ENCODE peak calls at places on chromosomes 13 and 19, in four cellular contexts. O is H1, X is pancreas, P is transverse colon. U is an unnamed sample. For H3K36me3, the result is how much of the 10 kb centered on the place peaks cover.

GRCh38 chr19:33621811-33622504 is at the start of gene CHST8:
- DNase-seq in X (no peak), O (no peak), P (peak), U (peak)

GRCh38 chr13:48542581-48543341 is 9.9 kb upstream of the RCBTB2 start:
- DNase-seq in P (peak), O (no peak), X (peak), U (peak)

GRCh38 chr19:13044160-13044853 is 49.0 kb downstream of the NFIX start:
- DNase-seq in P (no peak), O (no peak), X (no peak), U (no peak)

GRCh38 chr13:41563501-41564001 is 106.2 kb downstream of the RGCC start:
- DNase-seq in O (no peak), X (no peak), P (no peak), U (no peak)

GRCh38 chr13:32019612-32020233 is 11.9 kb upstream of the FRY start:
- DNase-seq in P (peak), O (no peak), X (no peak), U (peak)

GRCh38 chr19:5990289-5990797 is 12.4 kb upstream of the RANBP3 start:
- DNase-seq in X (no peak), O (no peak), P (no peak), U (no peak)

GRCh38 chr13:59487883-59488282 is 675.8 kb downstream of the DIAPH3 start:
- DNase-seq in P (no peak), O (no peak), X (no peak), U (no peak)

GRCh38 chr19:56441206-56441792 is 35.8 kb downstream of the ZNF667 start:
- DNase-seq in X (no peak), P (no peak), O (no peak), U (no peak)

GRCh38 chr13:35988648-35989081 is 142.5 kb downstream of the DCLK1 start:
- DNase-seq in O (no peak), P (no peak), X (no peak), U (no peak)

GRCh38 chr19:48638831-48639381 is 1.7 kb upstream of the DBP start:
- DNase-seq in X (peak), P (peak), O (no peak), U (peak)

GRCh38 chr19:41321600-41322270 is 11.8 kb downstream of the CCDC97 start:
- DNase-seq in X (no peak), P (peak), O (peak), U (peak)

GRCh38 chr13:66618702-66619101 is 611.4 kb downstream of the PCDH9 start:
- DNase-seq in P (no peak), X (no peak), O (no peak), U (no peak)

GRCh38 chr13:49112782-49113525 is 107.2 kb upstream of the MLNR start:
- DNase-seq in X (no peak), O (peak), P (no peak), U (no peak)

GRCh38 chr13:50453238-50453637 is 390.3 kb downstream of the DLEU7 start:
- DNase-seq in O (no peak), X (no peak), P (no peak), U (no peak)

GRCh38 chr19:42081584-42082258 is 5.8 kb downstream of the ZNF574 start:
- DNase-seq in X (no peak), P (no peak), O (no peak), U (no peak)

DNA sequence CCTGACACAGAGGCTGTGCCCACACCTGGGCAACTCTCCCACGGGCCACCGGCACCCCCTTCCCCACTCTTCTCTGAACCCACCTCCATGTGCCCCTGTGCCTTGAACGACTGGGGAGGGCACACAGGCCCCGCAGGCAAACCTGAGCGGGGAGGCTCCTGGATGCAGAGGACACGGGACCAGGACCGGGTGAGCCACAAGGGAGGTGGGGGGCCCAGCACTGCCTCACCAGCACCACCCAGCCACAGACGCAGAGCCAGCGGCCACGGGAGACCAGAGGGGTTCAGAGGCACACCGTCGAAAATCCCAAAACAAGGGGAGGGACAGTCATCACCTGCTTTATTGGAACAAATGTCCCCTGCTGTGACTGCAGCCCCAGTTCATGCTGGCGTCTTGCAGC is 49.4 kb downstream of the STK24 start:
- DNase-seq in X (no peak), P (no peak), O (no peak), U (no peak)
- H3K36me3 ChIP-seq in X (under half), P (under half), O (under half), U (under half)

DNA sequence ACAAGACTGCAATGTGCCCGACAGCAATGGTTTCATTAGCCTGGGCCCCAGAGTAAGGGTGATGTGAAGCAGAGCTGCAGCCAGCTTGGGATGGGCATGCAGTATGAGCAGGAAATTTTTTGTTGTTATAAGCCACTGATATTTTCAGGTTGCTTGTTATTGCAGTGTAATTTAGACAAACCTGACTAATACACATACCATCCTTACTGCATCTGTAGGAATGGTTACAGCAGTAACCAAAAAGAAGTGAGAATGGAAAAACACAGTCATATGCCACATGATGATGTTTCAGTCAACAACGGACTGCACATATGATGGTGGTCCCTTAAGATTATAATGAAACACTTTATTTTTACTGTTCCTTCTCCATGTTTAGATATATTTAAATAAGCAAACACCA is 8.6 kb upstream of the POMP start:
- DNase-seq in O (no peak), P (no peak), X (no peak), U (no peak)
- H3K36me3 ChIP-seq in O (under half), P (under half), X (under half), U (under half)

DNA sequence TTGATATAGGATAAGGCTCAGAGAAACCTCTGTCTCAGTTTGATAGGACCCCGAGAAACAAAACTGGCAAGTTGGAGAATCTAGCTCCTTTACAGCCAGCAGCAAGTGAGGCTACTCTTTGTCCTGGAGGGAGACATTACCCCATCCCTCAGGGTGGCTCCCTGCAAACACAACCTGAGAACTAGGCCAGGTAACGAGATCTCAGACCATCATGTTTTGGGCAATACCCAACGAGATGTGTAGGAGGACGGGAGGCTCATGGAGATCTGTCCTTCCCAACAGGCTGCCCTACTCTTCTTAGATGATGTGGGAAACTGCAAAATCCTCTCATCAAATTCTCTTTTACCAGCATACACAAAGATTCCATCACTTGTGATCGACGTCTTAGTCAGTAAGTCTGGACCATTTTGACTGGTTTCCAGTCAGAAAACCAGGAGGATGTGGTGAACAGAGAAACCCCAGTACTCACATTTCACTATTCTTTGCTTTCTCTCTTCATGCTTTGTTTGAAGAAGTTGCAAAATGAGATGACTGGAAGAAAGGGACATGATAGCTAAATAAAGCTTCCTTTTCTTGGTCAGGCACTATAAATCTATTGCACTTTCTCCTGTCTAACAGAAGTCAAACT is 6.0 kb upstream of the CTU1 start:
- DNase-seq in X (no peak), O (no peak), P (no peak), U (no peak)
- H3K36me3 ChIP-seq in X (under half), O (under half), P (under half), U (under half)

GRCh38 chr13:46633416-46633815 is 80.4 kb downstream of the LRCH1 start:
- DNase-seq in P (no peak), X (no peak), O (no peak), U (no peak)

GRCh38 chr13:46632171-46632570 is 79.2 kb downstream of the LRCH1 start:
- DNase-seq in P (no peak), X (no peak), O (no peak), U (no peak)

GRCh38 chr13:46629811-46630413 is 76.9 kb downstream of the LRCH1 start:
- DNase-seq in P (no peak), O (no peak), X (no peak), U (no peak)

GRCh38 chr13:46630419-46631183 is 77.6 kb downstream of the LRCH1 start:
- DNase-seq in X (no peak), P (no peak), O (no peak), U (no peak)

DNA sequence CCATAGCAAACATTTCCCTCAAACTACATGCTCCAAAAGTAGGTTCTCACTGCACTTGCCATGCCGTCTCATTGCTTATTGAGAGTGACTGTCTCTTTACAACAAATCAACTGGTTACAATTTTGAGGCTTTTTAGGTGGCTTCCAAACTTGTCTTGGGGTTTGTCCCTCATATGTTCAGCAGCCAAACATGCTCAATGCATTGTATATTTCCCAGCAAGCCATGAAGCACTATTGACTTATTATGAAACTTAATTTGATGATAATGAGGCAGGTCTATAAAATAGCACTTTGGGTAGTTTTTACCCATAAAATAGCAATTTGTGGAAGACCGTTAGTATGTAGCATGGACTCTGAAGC is 78.2 kb downstream of the LRCH1 start:
- DNase-seq in O (no peak), X (no peak), P (no peak), U (no peak)
- H3K36me3 ChIP-seq in O (under half), X (under half), P (under half), U (under half)

GRCh38 chr19:17832443-17833208 is 11.3 kb upstream of the INSL3 start:
- DNase-seq in P (no peak), X (no peak), O (no peak), U (no peak)

GRCh38 chr19:17831419-17831888 is 10.1 kb upstream of the INSL3 start:
- DNase-seq in P (no peak), O (no peak), X (no peak), U (no peak)

GRCh38 chr19:17829855-17830566 is 8.7 kb upstream of the INSL3 start:
- DNase-seq in O (peak), P (peak), X (no peak), U (no peak)

GRCh38 chr19:17834350-17835181 is 13.2 kb downstream of the JAK3 start:
- DNase-seq in P (no peak), X (no peak), O (no peak), U (no peak)

GRCh38 chr19:17830567-17831418 is 9.5 kb upstream of the INSL3 start:
- DNase-seq in P (peak), X (peak), O (peak), U (peak)
- H3K36me3 ChIP-seq in P (under half), X (under half), O (under half), U (under half)

DNA sequence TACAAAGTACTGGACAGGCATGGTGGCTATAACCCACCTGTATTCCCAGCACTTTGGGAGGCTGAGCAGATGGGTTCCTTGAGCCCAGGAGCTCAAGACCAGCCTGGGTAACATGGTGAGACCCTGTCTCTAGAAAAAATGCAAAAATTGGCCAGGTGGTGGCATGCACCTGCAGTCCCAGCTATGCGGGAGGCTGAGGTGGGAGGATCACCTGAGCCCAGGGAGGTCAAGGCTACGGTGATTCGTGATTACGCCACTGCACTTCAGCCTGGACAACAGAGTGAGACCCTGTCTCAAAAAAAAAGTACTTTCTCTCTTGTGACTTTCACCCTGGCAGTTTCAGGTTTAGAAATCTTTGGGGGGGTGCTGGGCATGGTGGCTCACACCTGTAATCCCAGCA is 11.2 kb upstream of the RAB8A start:
- DNase-seq in P (no peak), O (no peak), X (no peak), U (no peak)
- H3K36me3 ChIP-seq in P (half or more), O (under half), X (under half), U (under half)

DNA sequence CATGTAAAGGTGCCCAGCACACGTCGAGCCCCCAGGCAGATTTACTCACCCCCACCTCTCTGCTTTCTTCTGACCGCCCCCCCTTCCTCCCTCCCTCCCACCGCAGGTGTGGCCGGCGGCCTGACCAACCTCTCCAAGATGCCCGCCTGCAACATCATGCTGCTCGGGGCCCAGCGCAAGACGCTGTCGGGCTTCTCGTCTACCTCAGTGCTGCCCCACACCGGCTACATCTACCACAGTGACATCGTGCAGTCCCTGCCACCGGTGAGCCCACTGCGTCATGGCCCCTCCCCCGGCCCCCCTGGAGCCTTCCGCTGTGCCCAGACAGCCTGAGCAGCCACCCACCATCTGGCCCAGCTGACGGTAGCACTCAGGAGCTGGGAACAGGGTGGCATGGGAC is 8.8 kb downstream of the PRPF31 start:
- DNase-seq in X (peak), O (no peak), P (no peak), U (no peak)
- H3K36me3 ChIP-seq in X (under half), O (under half), P (under half), U (under half)

GRCh38 chr19:34960940-34961679 is 2.9 kb downstream of the ZNF792 start:
- DNase-seq in P (no peak), O (no peak), X (no peak), U (no peak)
- H3K36me3 ChIP-seq in P (under half), O (under half), X (under half), U (under half)

GRCh38 chr19:11192957-11193939 is 4.1 kb downstream of the KANK2 start:
- DNase-seq in X (peak), P (no peak), O (no peak), U (no peak)

GRCh38 chr19:11194173-11194572 is 3.2 kb downstream of the KANK2 start:
- DNase-seq in O (no peak), P (no peak), X (no peak), U (no peak)

GRCh38 chr19:11191934-11192333 is 5.4 kb downstream of the KANK2 start:
- DNase-seq in P (no peak), X (no peak), O (no peak), U (no peak)

GRCh38 chr19:11190501-11190900 is 6.8 kb downstream of the KANK2 start:
- DNase-seq in X (no peak), O (no peak), P (no peak), U (no peak)

DNA sequence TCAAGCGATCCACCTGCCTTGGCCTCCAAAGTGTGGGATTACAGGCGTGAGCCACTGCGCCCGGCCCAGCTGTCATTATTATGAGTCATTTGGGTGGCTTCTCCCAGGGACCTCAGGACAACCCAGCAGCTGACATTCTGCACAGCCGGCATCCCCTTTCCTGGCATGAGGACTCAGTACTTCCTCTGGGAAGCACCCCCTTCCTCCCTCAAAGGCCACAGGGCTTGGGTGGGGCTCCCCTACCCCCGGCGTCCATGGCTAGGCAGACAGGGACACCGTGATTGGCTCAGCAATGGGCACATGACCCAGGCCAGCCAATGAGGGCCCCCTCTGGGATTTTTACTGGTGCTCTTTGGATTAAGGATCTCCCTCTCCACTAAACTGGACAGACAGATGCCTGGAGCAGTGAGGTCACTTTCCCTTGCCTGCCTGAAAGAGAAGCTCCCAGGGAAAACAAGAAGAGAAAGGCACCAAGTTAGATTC is 6.0 kb downstream of the KANK2 start:
- DNase-seq in P (peak), O (no peak), X (no peak), U (peak)
- H3K36me3 ChIP-seq in P (under half), O (under half), X (under half), U (under half)

GRCh38 chr13:30362005-30362788 is 54.8 kb upstream of the KATNAL1 start:
- DNase-seq in P (no peak), O (no peak), X (no peak), U (no peak)

GRCh38 chr13:30363725-30364124 is 56.4 kb upstream of the KATNAL1 start:
- DNase-seq in P (no peak), O (no peak), X (no peak), U (no peak)

GRCh38 chr13:30362869-30363268 is 55.5 kb upstream of the KATNAL1 start:
- DNase-seq in X (no peak), P (no peak), O (no peak), U (peak)

GRCh38 chr13:30360586-30360985 is 53.2 kb upstream of the KATNAL1 start:
- DNase-seq in P (no peak), X (no peak), O (no peak), U (no peak)

GRCh38 chr13:30359999-30360398 is 52.6 kb upstream of the KATNAL1 start:
- DNase-seq in P (no peak), X (no peak), O (no peak), U (no peak)
- H3K36me3 ChIP-seq in P (under half), X (under half), O (under half), U (under half)

U was measured in uterus.